ENCODE peak calls at places on chromosomes 12 and 14, in nine cellular contexts. I is tibial artery, J is small intestine, W is heart left ventricle, C is cardiac muscle cell, G is GM23248, L is A549, X is mesenchymal stem cell, R is spleen. N is an unnamed sample.

GRCh38 chr14:54275997-54276396 is 120.8 kb upstream of the CDKN3 start:
- DNase-seq in I (no peak), J (no peak), W (no peak), C (no peak), G (peak; percentile 16), L (no peak), X (no peak), R (no peak), N (no peak)

GRCh38 chr12:92055877-92056276 is 89.8 kb downstream of the BTG1 start:
- DNase-seq in I (no peak), J (peak; percentile 67), W (no peak), C (no peak), G (no peak), L (no peak), X (no peak), R (no peak), N (no peak)

GRCh38 chr12:106256524-106256923 is 8.7 kb upstream of the CKAP4 start:
- DNase-seq in I (no peak), J (no peak), W (no peak), C (no peak), G (no peak), L (no peak), X (no peak), R (no peak), N (no peak)

GRCh38 chr14:91311284-91311662 is 66.8 kb upstream of the GPR68 start:
- DNase-seq in I (no peak), J (peak; percentile 36), W (no peak), C (no peak), G (no peak), L (no peak), X (no peak), R (peak; percentile 77), N (no peak)

GRCh38 chr12:91606662-91607377 is 424.2 kb upstream of the DCN start:
- DNase-seq in I (no peak), J (no peak), W (no peak), C (no peak), G (no peak), L (no peak), X (no peak), R (no peak), N (no peak)

GRCh38 chr12:4148418-4149056 is 125.0 kb upstream of the CCND2 start:
- DNase-seq in I (peak; percentile 45), J (peak; percentile 84), W (peak; percentile 44), C (no peak), G (no peak), L (no peak), X (no peak), R (peak; percentile 96), N (peak; percentile 18)

GRCh38 chr14:42854061-42854460 is 1247.4 kb downstream of the LRFN5 start:
- DNase-seq in I (no peak), J (no peak), W (no peak), C (no peak), G (no peak), L (no peak), X (no peak), R (no peak), N (no peak)

GRCh38 chr12:27975222-27976136 is 2.9 kb upstream of the PTHLH start:
- DNase-seq in I (no peak), J (no peak), W (peak; percentile 17), C (peak; percentile 75), G (peak; percentile 77), L (no peak), X (peak; percentile 72), R (peak; percentile 72), N (no peak)

GRCh38 chr12:2481951-2482350 is 312.8 kb upstream of the FKBP4 start:
- DNase-seq in I (no peak), J (no peak), W (no peak), C (no peak), G (no peak), L (no peak), X (no peak), R (no peak), N (no peak)

GRCh38 chr12:62438098-62438692 is 28.4 kb upstream of the MON2 start:
- DNase-seq in I (peak; percentile 32), J (peak; percentile 59), W (peak; percentile 25), C (peak; percentile 67), G (peak; percentile 66), L (peak; percentile 41), X (peak; percentile 50), R (no peak), N (peak; percentile 45)

GRCh38 chr12:55725556-55725955 is 3.3 kb downstream of the CD63 start:
- DNase-seq in I (no peak), J (no peak), W (no peak), C (no peak), G (peak; percentile 2), L (no peak), X (no peak), R (no peak), N (no peak)

GRCh38 chr12:110853856-110854255 is 7.1 kb downstream of the CCDC63 start:
- DNase-seq in I (no peak), J (no peak), W (no peak), C (peak; percentile 78), G (no peak), L (no peak), X (no peak), R (no peak), N (peak; percentile 16)

GRCh38 chr14:35416108-35416750 is 11.7 kb upstream of the NFKBIA start:
- DNase-seq in I (no peak), J (no peak), W (no peak), C (peak; percentile 54), G (no peak), L (no peak), X (peak; percentile 33), R (no peak), N (no peak)

GRCh38 chr14:69682607-69683263 is 71.3 kb downstream of the SUSD6 start:
- DNase-seq in I (no peak), J (peak; percentile 42), W (no peak), C (no peak), G (peak; percentile 54), L (no peak), X (no peak), R (no peak), N (no peak)

GRCh38 chr14:22549981-22550670 is 38.9 kb downstream of the DAD1 start:
- DNase-seq in I (no peak), J (no peak), W (no peak), C (no peak), G (no peak), L (no peak), X (no peak), R (no peak), N (peak; percentile 89)

GRCh38 chr14:100692859-100693558 is 33.7 kb upstream of the DLK1 start:
- DNase-seq in I (no peak), J (no peak), W (no peak), C (no peak), G (peak; percentile 95), L (peak; percentile 93), X (peak; percentile 98), R (no peak), N (peak; percentile 80)

GRCh38 chr12:96220902-96221301 is 26.7 kb downstream of the ELK3 start:
- DNase-seq in I (no peak), J (no peak), W (peak; percentile 66), C (peak; percentile 35), G (peak; percentile 80), L (no peak), X (no peak), R (no peak), N (no peak)

GRCh38 chr12:42673535-42673934 is 84.0 kb upstream of the PRICKLE1 start:
- DNase-seq in I (no peak), J (no peak), W (no peak), C (no peak), G (no peak), L (no peak), X (no peak), R (no peak), N (no peak)

GRCh38 chr12:38892090-38892786 is 13.2 kb downstream of the CPNE8 start:
- DNase-seq in I (no peak), J (peak; percentile 37), W (no peak), C (no peak), G (peak; percentile 13), L (peak; percentile 54), X (peak; percentile 83), R (no peak), N (no peak)

GRCh38 chr12:129064201-129064881 is 211.1 kb downstream of the GLT1D1 start:
- DNase-seq in I (no peak), J (no peak), W (no peak), C (no peak), G (no peak), L (no peak), X (no peak), R (no peak), N (peak; percentile 90)

GRCh38 chr12:7787574-7788315 is 1.5 kb upstream of the NANOG start:
- DNase-seq in I (no peak), J (peak; percentile 54), W (no peak), C (no peak), G (peak; percentile 6), L (no peak), X (no peak), R (no peak), N (no peak)
- H3K4me3 ChIP-seq in I (no peak overlapping the region), J (no peak overlapping the region), W (no peak overlapping the region), C (no peak overlapping the region), G (no peak overlapping the region), L (no peak overlapping the region), X (peak overlapping the region; percentile 46), R (no peak overlapping the region), N (no peak overlapping the region)

DNA sequence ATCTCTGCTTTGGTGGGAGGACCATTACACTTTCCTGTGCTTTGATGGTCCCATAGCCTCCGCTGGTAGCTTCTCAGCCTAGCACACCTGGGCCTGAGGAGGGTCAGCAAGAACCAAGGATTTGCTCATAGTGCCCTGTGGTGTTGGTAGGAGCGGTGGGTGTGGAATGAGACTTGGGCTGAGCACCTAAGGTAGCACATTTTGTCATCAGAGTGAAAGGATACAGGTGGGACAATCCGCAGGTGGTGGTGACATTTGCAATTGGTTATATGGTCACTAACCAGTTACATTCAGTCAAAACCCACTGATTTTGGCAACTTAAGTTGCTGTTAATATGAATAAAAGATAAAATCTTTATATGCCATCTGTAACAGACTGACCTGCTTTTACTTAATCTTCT is 46.7 kb downstream of the TTC6 start:
- DNase-seq in I (no peak), J (no peak), W (no peak), C (no peak), G (no peak), L (no peak), X (no peak), R (no peak), N (no peak)
- H3K4me1 ChIP-seq in I (no peaks in the 10 kb centered on the region), J (no peaks in the 10 kb centered on the region), W (no peaks in the 10 kb centered on the region), C (no peaks in the 10 kb centered on the region), G (no peaks in the 10 kb centered on the region), L (no peaks in the 10 kb centered on the region), X (no peaks in the 10 kb centered on the region), R (no peaks in the 10 kb centered on the region), N (peaks cover 12% of the 10 kb centered on the region)

DNA sequence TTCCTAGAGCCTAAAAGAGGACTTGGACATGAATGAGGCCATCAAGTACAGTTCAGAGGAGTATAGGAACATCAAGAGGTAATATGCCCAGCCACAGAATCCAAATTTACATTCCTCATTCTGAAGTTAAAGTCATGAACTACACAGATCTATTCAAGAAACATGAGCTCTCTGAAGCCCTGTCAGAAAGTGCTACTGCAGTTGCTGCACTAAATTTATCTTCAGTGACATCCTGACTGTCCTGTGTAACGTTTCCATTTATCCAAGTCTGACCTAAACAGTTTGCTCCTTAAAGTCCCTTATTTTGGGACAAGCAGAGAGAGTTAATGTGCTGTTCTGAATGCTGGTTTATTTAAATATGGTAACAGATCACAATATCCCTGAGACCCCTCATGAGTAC is 28.2 kb downstream of the NEK9 start:
- DNase-seq in I (no peak), J (no peak), W (no peak), C (no peak), G (no peak), L (no peak), X (no peak), R (no peak), N (no peak)
- H3K27ac ChIP-seq in I (no peak overlapping the region), J (no peak overlapping the region), W (no peak overlapping the region), C (peak overlapping the region; percentile 51), G (no peak overlapping the region), L (no peak overlapping the region), X (no peak overlapping the region), R (no peak overlapping the region), N (no peak overlapping the region)

GRCh38 chr14:20412876-20413784 is at the start of gene TEP1:
- DNase-seq in I (peak; percentile 92), J (peak; percentile 90), W (peak; percentile 91), C (peak; percentile 92), G (peak; percentile 96), L (peak; percentile 82), X (peak; percentile 93), R (peak; percentile 96), N (peak; percentile 85)
- H3K4me3 ChIP-seq in I (peak within 1 kb of the TSS; percentile 91), J (peak within 1 kb of the TSS; percentile 76), W (peak within 1 kb of the TSS; percentile 58), C (peak within 1 kb of the TSS; percentile 70), G (peak within 1 kb of the TSS; percentile 98), L (peak within 1 kb of the TSS; percentile 61), X (peak within 1 kb of the TSS; percentile 97), R (peak within 1 kb of the TSS; percentile 73), N (peak within 1 kb of the TSS; percentile 70)

N was measured in SJCRH30.